ENCODE peak calls at places on chromosomes 11 and 22, in four cellular contexts. W is GM12878, L is K562, V is endothelial cell of umbilical vein. U is an unnamed sample.

GRCh38 chr22:42385691-42386090 is 46.5 kb downstream of the NFAM1 start:
- DNase-seq in V (no peak), W (no peak), L (no peak), U (no peak)

GRCh38 chr11:27055065-27055682 is 14.6 kb downstream of the BBOX1 start:
- DNase-seq in V (no peak), L (no peak), W (no peak), U (peak)

GRCh38 chr22:49958961-49959781 is 1.4 kb upstream of the PIM3 start:
- DNase-seq in W (no peak), V (no peak), L (no peak), U (no peak)

GRCh38 chr11:7600205-7600775 is 73.0 kb downstream of the CYB5R2 start:
- DNase-seq in L (no peak), W (no peak), V (peak), U (peak)

GRCh38 chr11:66237867-66238266 is 30.6 kb upstream of the RAB1B start:
- DNase-seq in W (no peak), L (no peak), V (no peak), U (no peak)

GRCh38 chr11:20731676-20732075 is 62.3 kb downstream of the NELL1 start:
- DNase-seq in V (no peak), W (no peak), L (no peak), U (no peak)

GRCh38 chr22:37638351-37639069 is 959 bp upstream of the SH3BP1 start:
- DNase-seq in V (no peak), W (no peak), L (no peak), U (no peak)

GRCh38 chr22:32270641-32271369 is 15.7 kb upstream of the SLC5A4 start:
- DNase-seq in V (no peak), W (no peak), L (no peak), U (no peak)

GRCh38 chr11:95456704-95457491 is 225.9 kb upstream of the SESN3 start:
- DNase-seq in V (no peak), L (no peak), W (no peak), U (peak)

GRCh38 chr11:61776561-61777075 is 15.8 kb downstream of the TMEM258 start:
- DNase-seq in V (peak), W (no peak), L (peak), U (peak)

GRCh38 chr11:25734592-25735211 is 597.2 kb upstream of the ANO3 start:
- DNase-seq in L (no peak), W (no peak), V (no peak), U (peak)

GRCh38 chr11:57798905-57799559 is 37.4 kb downstream of the CTNND1 start:
- DNase-seq in V (peak), L (peak), W (no peak), U (peak)

GRCh38 chr22:33706100-33706499 is 214.2 kb downstream of the LARGE1 start:
- DNase-seq in L (no peak), W (no peak), V (no peak), U (no peak)

GRCh38 chr11:118202599-118203422 is 22.0 kb downstream of the JAML start:
- DNase-seq in L (no peak), W (no peak), V (no peak), U (no peak)

GRCh38 chr22:48306284-48306683 is 1521.4 kb downstream of the BRD1 start:
- DNase-seq in V (no peak), W (no peak), L (no peak), U (no peak)

GRCh38 chr11:96978751-96979150 is 588.9 kb downstream of the JRKL start:
- DNase-seq in L (no peak), W (no peak), V (no peak), U (no peak)

GRCh38 chr22:47101321-47101885 is 339.0 kb downstream of the TBC1D22A start:
- DNase-seq in W (no peak), V (no peak), L (no peak), U (no peak)

GRCh38 chr11:87453531-87454089 is 415.9 kb downstream of the TMEM135 start:
- DNase-seq in W (no peak), L (no peak), V (no peak), U (no peak)

GRCh38 chr11:130762342-130763037 is 153.8 kb downstream of the SNX19 start:
- DNase-seq in V (no peak), L (no peak), W (no peak), U (no peak)

GRCh38 chr11:76380161-76380976 is 563 bp downstream of the THAP12 start:
- DNase-seq in V (peak), W (no peak), L (peak), U (peak)

GRCh38 chr11:10864688-10865087 is 6.8 kb upstream of the ZBED5 start:
- DNase-seq in V (peak), W (no peak), L (no peak), U (peak)

GRCh38 chr11:88410636-88411035 is 73.1 kb upstream of the CTSC start:
- DNase-seq in W (no peak), L (no peak), V (no peak), U (no peak)

GRCh38 chr11:11946180-11946579 is 62.2 kb downstream of the DKK3 start:
- DNase-seq in V (no peak), W (no peak), L (no peak), U (peak)

GRCh38 chr22:36763576-36763975 is 12.3 kb downstream of the IFT27 start:
- DNase-seq in L (no peak), W (no peak), V (no peak), U (no peak)

GRCh38 chr11:44980533-44981427 is 30.1 kb upstream of the TP53I11 start:
- DNase-seq in W (no peak), V (no peak), L (no peak), U (no peak)

GRCh38 chr11:117870176-117870952 is 6.1 kb downstream of the FXYD6 start:
- DNase-seq in L (no peak), V (no peak), W (no peak), U (no peak)

GRCh38 chr11:94858012-94858705 is 90.0 kb downstream of the AMOTL1 start:
- DNase-seq in L (no peak), W (no peak), V (no peak), U (no peak)

GRCh38 chr11:118353084-118353710 is 6.2 kb upstream of the UBE4A start:
- DNase-seq in V (peak), W (no peak), L (no peak), U (peak)

GRCh38 chr11:113474362-113475159 is 637 bp downstream of the DRD2 start:
- DNase-seq in V (peak), W (no peak), L (peak), U (peak)
- H3K4me2 ChIP-seq in V (no peak), W (no peak), L (no peak), U (no peak)

GRCh38 chr22:21714784-21715183 is 20.8 kb downstream of the YPEL1 start:
- DNase-seq in V (no peak), W (no peak), L (peak), U (peak)
- TF ChIP-seq FOS in V (no peak), W (no peak), L (no peak), U (no peak)

DNA sequence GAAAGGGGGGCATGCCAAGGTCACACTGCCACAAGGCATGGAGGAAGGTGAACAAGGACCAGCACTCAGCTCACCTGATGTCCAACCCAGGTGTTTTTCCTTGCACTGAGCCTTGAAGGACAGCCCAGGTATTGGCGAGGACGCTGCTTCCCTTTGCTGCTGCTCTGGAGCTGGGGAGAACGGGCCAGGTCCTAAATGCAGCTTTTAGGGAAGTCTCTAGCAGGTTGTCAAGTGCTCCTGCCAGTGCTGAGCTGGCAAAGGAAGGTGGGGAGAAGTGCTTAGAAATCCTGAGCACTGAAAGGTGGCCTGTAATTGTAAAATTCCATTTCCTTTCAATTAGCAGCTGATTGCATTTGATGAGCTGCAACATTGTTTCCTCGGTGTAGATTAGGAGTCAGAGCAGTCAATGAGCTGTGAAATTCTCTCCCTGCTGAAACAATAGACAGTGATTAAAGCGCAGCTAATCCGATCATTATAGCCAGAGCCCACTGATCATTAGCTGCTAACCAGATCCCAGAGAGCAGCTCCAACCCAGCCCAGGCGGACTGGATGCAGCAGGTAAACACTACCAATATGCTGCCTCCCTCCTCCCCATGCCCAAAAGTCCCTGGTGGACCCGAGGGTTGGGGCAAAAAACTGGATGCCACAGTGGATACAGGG is 507.6 kb downstream of the INSC start:
- DNase-seq in V (no peak), L (no peak), W (no peak), U (no peak)
- H3K4me2 ChIP-seq in V (no peak), L (no peak), W (no peak), U (no peak)

DNA sequence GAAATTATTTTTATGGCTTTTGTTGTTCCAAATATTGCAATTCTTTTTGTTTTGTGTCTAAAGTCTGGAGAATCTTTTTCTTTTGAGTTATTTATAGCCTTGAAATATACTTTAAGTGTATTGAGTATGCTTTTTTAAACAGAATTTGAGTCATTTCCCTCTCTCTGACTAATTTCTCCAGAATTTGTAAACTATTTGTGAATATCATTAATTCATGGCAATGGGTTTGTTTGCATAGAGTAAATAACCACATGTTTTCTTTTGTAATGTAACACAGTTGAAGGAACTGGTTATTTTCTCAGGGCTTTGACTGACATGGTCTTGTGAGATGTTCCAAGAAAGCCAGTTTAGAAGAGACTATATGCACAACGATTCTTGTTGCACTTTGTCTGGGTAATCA is 30.9 kb upstream of the MPEG1 start:
- DNase-seq in V (no peak), W (no peak), L (no peak), U (peak)
- TF ChIP-seq FOS in V (peak), W (no peak), L (no peak), U (no peak)

GRCh38 chr11:112321521-112322172 is 61.0 kb upstream of the PLET1 start:
- DNase-seq in L (no peak), W (peak), V (no peak), U (peak)
- H3K4me2 ChIP-seq in L (no peak), W (no peak), V (no peak), U (no peak)